ENCODE peak calls at places on chromosomes 5 and 9, in ten cellular contexts. I is WTC11; S is LoVo; G is Ammon's horn; U is ELR; A is hepatic stellate cell; Q is T-helper 22 cell; Y is activated CD4-positive, alpha-beta T cell treated with anti-CD3 and anti-CD28 coated beads for 24 hours; D is HuH-7; J is activated CD8-positive, alpha-beta memory T cell treated with anti-CD3 and anti-CD28 coated beads for 24 hours. C is an unnamed sample.

GRCh38 chr5:142215915-142216681 is 107.5 kb downstream of the NDFIP1 start:
- DNase-seq in I (no peak), S (peak; percentile 97), G (peak; percentile 10), U (peak; percentile 99), A (peak; percentile 94), Q (no peak), Y (no peak), D (no peak), J (no peak), C (peak; percentile 84)

GRCh38 chr5:179288809-179289185 is 56.5 kb downstream of the ADAMTS2 start:
- DNase-seq in I (no peak), S (no peak), G (no peak), U (no peak), A (no peak), Q (no peak), Y (no peak), D (no peak), J (no peak), C (no peak)

GRCh38 chr5:81213070-81213469 is 20.1 kb upstream of the CKMT2 start:
- DNase-seq in I (no peak), S (no peak), G (no peak), U (no peak), A (no peak), Q (no peak), Y (no peak), D (no peak), J (no peak), C (no peak)

GRCh38 chr5:124662261-124662781 is 84.1 kb downstream of the ZNF608 start:
- DNase-seq in I (no peak), S (peak; percentile 70), G (no peak), U (no peak), A (no peak), Q (no peak), Y (no peak), D (no peak), J (no peak), C (no peak)

GRCh38 chr9:77764894-77765780 is 117.0 kb upstream of the GNA14 start:
- DNase-seq in I (no peak), S (peak; percentile 14), G (no peak), U (peak; percentile 68), A (peak; percentile 17), Q (no peak), Y (no peak), D (no peak), J (no peak), C (no peak)

GRCh38 chr9:97632406-97632991 is 669 bp downstream of the TSTD2 start:
- DNase-seq in I (peak; percentile 53), S (no peak), G (no peak), U (peak; percentile 79), A (no peak), Q (no peak), Y (no peak), D (peak; percentile 23), J (peak; percentile 64), C (no peak)

GRCh38 chr5:133882107-133882695 is 86.2 kb downstream of the C5orf15 start:
- DNase-seq in I (no peak), S (no peak), G (no peak), U (no peak), A (no peak), Q (no peak), Y (no peak), D (no peak), J (no peak), C (no peak)

GRCh38 chr5:5430136-5430535 is 7.7 kb downstream of the ICE1 start:
- DNase-seq in I (no peak), S (no peak), G (no peak), U (no peak), A (no peak), Q (no peak), Y (no peak), D (no peak), J (no peak), C (no peak)

GRCh38 chr5:177317959-177318377 is 6.3 kb upstream of the MXD3 start:
- DNase-seq in I (peak; percentile 83), S (peak; percentile 69), G (peak; percentile 82), U (peak; percentile 82), A (peak; percentile 74), Q (no peak), Y (peak; percentile 70), D (peak; percentile 84), J (peak; percentile 87), C (peak; percentile 69)

GRCh38 chr5:121087560-121087959 is 623.5 kb downstream of the PRR16 start:
- DNase-seq in I (no peak), S (no peak), G (no peak), U (no peak), A (no peak), Q (no peak), Y (no peak), D (no peak), J (no peak), C (no peak)

GRCh38 chr5:80569961-80570786 is at the start of gene ANKRD34B:
- DNase-seq in I (peak; percentile 80), S (no peak), G (no peak), U (peak; percentile 26), A (no peak), Q (no peak), Y (peak; percentile 22), D (peak; percentile 50), J (peak; percentile 63), C (no peak)

GRCh38 chr5:13859285-13859684 is 85.2 kb downstream of the DNAH5 start:
- DNase-seq in I (no peak), S (no peak), G (no peak), U (no peak), A (no peak), Q (no peak), Y (no peak), D (no peak), J (no peak), C (no peak)

GRCh38 chr9:99601506-99601905 is 220.2 kb upstream of the NR4A3 start:
- DNase-seq in I (no peak), S (no peak), G (no peak), U (no peak), A (no peak), Q (no peak), Y (no peak), D (no peak), J (no peak), C (no peak)

GRCh38 chr9:105994970-105995369 is 300.6 kb downstream of the TMEM38B start:
- DNase-seq in I (no peak), S (no peak), G (peak; percentile 41), U (peak; percentile 11), A (no peak), Q (no peak), Y (no peak), D (no peak), J (no peak), C (peak; percentile 36)

GRCh38 chr5:159525117-159525516 is 194.8 kb upstream of the IL12B start:
- DNase-seq in I (no peak), S (no peak), G (no peak), U (no peak), A (no peak), Q (no peak), Y (no peak), D (no peak), J (no peak), C (no peak)

C was measured in H54.